ENCODE peak calls at places on chromosomes 4 and X, in seven cellular contexts. V, X, Q, Z, G, D and F are unnamed samples.

GRCh38 chrX:110881971-110882370 is 86.4 kb upstream of the CHRDL1 start:
- DNase-seq in G (no peak), X (no peak), Z (no peak), Q (no peak), V (no peak), D (no peak), F (no peak)

GRCh38 chr4:183402771-183403170 is 41.7 kb upstream of the CDKN2AIP start:
- DNase-seq in Q (no peak), G (peak), Z (peak), D (no peak), X (no peak), V (no peak), F (peak)

GRCh38 chr4:91764085-91764484 is 539.7 kb upstream of the GRID2 start:
- DNase-seq in Q (no peak), Z (no peak), X (no peak), G (no peak), V (no peak), D (no peak), F (no peak)

GRCh38 chr4:84870398-84871163 is 95.9 kb downstream of the WDFY3 start:
- DNase-seq in D (no peak), V (no peak), Z (no peak), X (no peak), G (peak), Q (no peak), F (no peak)

GRCh38 chr4:167248271-167248670 is 14.0 kb upstream of the SPOCK3 start:
- DNase-seq in Q (no peak), V (no peak), X (no peak), Z (no peak), D (no peak), G (no peak), F (no peak)

GRCh38 chrX:148629435-148629834 is 129.0 kb downstream of the AFF2 start:
- DNase-seq in Q (no peak), X (no peak), V (no peak), G (no peak), Z (no peak), D (no peak), F (no peak)

GRCh38 chr4:16222957-16223527 is 3.2 kb downstream of the TAPT1 start:
- DNase-seq in D (no peak), Q (no peak), X (no peak), G (no peak), Z (no peak), V (no peak), F (no peak)

GRCh38 chrX:138771042-138771441 is 59.5 kb upstream of the FGF13 start:
- DNase-seq in D (no peak), V (no peak), G (no peak), Q (no peak), X (no peak), Z (no peak), F (no peak)

GRCh38 chrX:112738347-112739033 is 58.8 kb upstream of the LHFPL1 start:
- DNase-seq in X (no peak), D (no peak), G (no peak), Q (no peak), V (no peak), Z (no peak), F (no peak)

GRCh38 chrX:72141372-72142004 is 9.8 kb upstream of the RTL5 start:
- DNase-seq in X (no peak), G (no peak), D (no peak), Z (no peak), V (no peak), Q (no peak), F (no peak)

GRCh38 chrX:84865113-84865512 is 138.6 kb upstream of the APOOL start:
- DNase-seq in G (no peak), V (no peak), Z (no peak), D (no peak), Q (no peak), X (no peak), F (peak)

GRCh38 chr4:2799444-2799911 is 6.6 kb downstream of the SH3BP2 start:
- DNase-seq in D (no peak), X (no peak), V (no peak), Z (no peak), Q (no peak), G (no peak), F (no peak)

GRCh38 chr4:183252959-183253358 is 67.1 kb downstream of the CLDN22 start:
- DNase-seq in D (no peak), X (no peak), Q (no peak), G (no peak), V (no peak), Z (no peak), F (no peak)

GRCh38 chrX:71235482-71235881 is 12.5 kb downstream of the GJB1 start:
- DNase-seq in D (no peak), G (no peak), Z (no peak), V (no peak), X (no peak), Q (no peak), F (no peak)

GRCh38 chr4:140937866-140938265 is 181.7 kb upstream of the TBC1D9 start:
- DNase-seq in X (peak), Z (no peak), D (peak), G (no peak), V (no peak), Q (no peak), F (no peak)

GRCh38 chrX:45851434-45851991 is 650.8 kb upstream of the DIPK2B start:
- DNase-seq in D (no peak), V (no peak), Z (peak), X (no peak), Q (peak), G (peak), F (no peak)